ENCODE peak calls at places on chromosomes 12 and 14, in seven cellular contexts. One of them, this sample, is unnamed.

GRCh38 chr12:106712768-106713167 is 61.7 kb upstream of the RIC8B start:
- DNase-seq in NCI-H1105: no peak
- DNase-seq in nucleus accumbens: no peak
- DNase-seq in naive B cell: no peak
- DNase-seq in left lung: no peak
- DNase-seq in HAP-1: no peak
- DNase-seq in fibroblast of the conjunctiva: no peak
- DNase-seq in this sample: no peak

GRCh38 chr12:54352022-54352531 is 12.2 kb downstream of the GPR84 start:
- DNase-seq in NCI-H1105: peak
- DNase-seq in nucleus accumbens: peak
- DNase-seq in naive B cell: no peak
- DNase-seq in left lung: peak
- DNase-seq in HAP-1: peak
- DNase-seq in fibroblast of the conjunctiva: no peak
- DNase-seq in this sample: no peak

GRCh38 chr12:119916111-119916510 is 39.0 kb upstream of the CIT start:
- DNase-seq in NCI-H1105: no peak
- DNase-seq in nucleus accumbens: no peak
- DNase-seq in naive B cell: no peak
- DNase-seq in left lung: no peak
- DNase-seq in HAP-1: no peak
- DNase-seq in fibroblast of the conjunctiva: no peak
- DNase-seq in this sample: no peak

GRCh38 chr12:18320036-18320617 is 58.8 kb downstream of the PIK3C2G start:
- DNase-seq in NCI-H1105: no peak
- DNase-seq in nucleus accumbens: no peak
- DNase-seq in naive B cell: no peak
- DNase-seq in left lung: no peak
- DNase-seq in HAP-1: peak
- DNase-seq in fibroblast of the conjunctiva: peak
- DNase-seq in this sample: peak

GRCh38 chr14:99579077-99579836 is 24.8 kb downstream of the CCDC85C start:
- DNase-seq in NCI-H1105: no peak
- DNase-seq in nucleus accumbens: no peak
- DNase-seq in naive B cell: no peak
- DNase-seq in left lung: peak
- DNase-seq in HAP-1: no peak
- DNase-seq in fibroblast of the conjunctiva: no peak
- DNase-seq in this sample: no peak

GRCh38 chr14:74035556-74035955 is 16.4 kb downstream of the BBOF1 start:
- DNase-seq in NCI-H1105: no peak
- DNase-seq in nucleus accumbens: no peak
- DNase-seq in naive B cell: no peak
- DNase-seq in left lung: no peak
- DNase-seq in HAP-1: no peak
- DNase-seq in fibroblast of the conjunctiva: no peak
- DNase-seq in this sample: no peak

GRCh38 chr12:117052386-117053049 is 46.7 kb downstream of the TESC start:
- DNase-seq in NCI-H1105: peak
- DNase-seq in nucleus accumbens: no peak
- DNase-seq in naive B cell: no peak
- DNase-seq in left lung: no peak
- DNase-seq in HAP-1: peak
- DNase-seq in fibroblast of the conjunctiva: no peak
- DNase-seq in this sample: no peak

GRCh38 chr12:67394600-67394999 is 125.4 kb downstream of the CAND1 start:
- DNase-seq in NCI-H1105: peak
- DNase-seq in nucleus accumbens: no peak
- DNase-seq in naive B cell: no peak
- DNase-seq in left lung: no peak
- DNase-seq in HAP-1: no peak
- DNase-seq in fibroblast of the conjunctiva: no peak
- DNase-seq in this sample: no peak

GRCh38 chr14:67704484-67705089 is 2.9 kb downstream of the RDH12 start:
- DNase-seq in NCI-H1105: peak
- DNase-seq in nucleus accumbens: no peak
- DNase-seq in naive B cell: peak
- DNase-seq in left lung: no peak
- DNase-seq in HAP-1: peak
- DNase-seq in fibroblast of the conjunctiva: peak
- DNase-seq in this sample: peak

GRCh38 chr14:29895591-29896043 is 32.0 kb downstream of the PRKD1 start:
- DNase-seq in NCI-H1105: no peak
- DNase-seq in nucleus accumbens: no peak
- DNase-seq in naive B cell: no peak
- DNase-seq in left lung: peak
- DNase-seq in HAP-1: no peak
- DNase-seq in fibroblast of the conjunctiva: no peak
- DNase-seq in this sample: no peak

GRCh38 chr12:95218164-95218851 is 701 bp downstream of the VEZT start:
- DNase-seq in NCI-H1105: peak
- DNase-seq in nucleus accumbens: no peak
- DNase-seq in naive B cell: peak
- DNase-seq in left lung: no peak
- DNase-seq in HAP-1: no peak
- DNase-seq in fibroblast of the conjunctiva: no peak
- DNase-seq in this sample: peak

GRCh38 chr14:86423212-86423611 is 893.3 kb downstream of the FLRT2 start:
- DNase-seq in NCI-H1105: no peak
- DNase-seq in nucleus accumbens: no peak
- DNase-seq in naive B cell: no peak
- DNase-seq in left lung: no peak
- DNase-seq in HAP-1: no peak
- DNase-seq in fibroblast of the conjunctiva: no peak
- DNase-seq in this sample: no peak

GRCh38 chr12:4829793-4830162 is 79.9 kb upstream of the KCNA1 start:
- DNase-seq in NCI-H1105: peak
- DNase-seq in nucleus accumbens: no peak
- DNase-seq in naive B cell: no peak
- DNase-seq in left lung: no peak
- DNase-seq in HAP-1: no peak
- DNase-seq in fibroblast of the conjunctiva: no peak
- DNase-seq in this sample: no peak

GRCh38 chr14:64656986-64657385 is 47.2 kb upstream of the PLEKHG3 start:
- DNase-seq in NCI-H1105: no peak
- DNase-seq in nucleus accumbens: no peak
- DNase-seq in naive B cell: no peak
- DNase-seq in left lung: no peak
- DNase-seq in HAP-1: no peak
- DNase-seq in fibroblast of the conjunctiva: no peak
- DNase-seq in this sample: no peak

GRCh38 chr12:109706747-109707469 is 6.7 kb upstream of the FAM222A start:
- DNase-seq in NCI-H1105: peak
- DNase-seq in nucleus accumbens: no peak
- DNase-seq in naive B cell: no peak
- DNase-seq in left lung: no peak
- DNase-seq in HAP-1: peak
- DNase-seq in fibroblast of the conjunctiva: no peak
- DNase-seq in this sample: no peak

GRCh38 chr14:64955297-64955696 is 12.8 kb upstream of the GPX2 start:
- DNase-seq in NCI-H1105: no peak
- DNase-seq in nucleus accumbens: no peak
- DNase-seq in naive B cell: no peak
- DNase-seq in left lung: no peak
- DNase-seq in HAP-1: no peak
- DNase-seq in fibroblast of the conjunctiva: no peak
- DNase-seq in this sample: no peak

GRCh38 chr12:16269941-16270340 is 7.5 kb downstream of the SLC15A5 start:
- DNase-seq in NCI-H1105: no peak
- DNase-seq in nucleus accumbens: no peak
- DNase-seq in naive B cell: no peak
- DNase-seq in left lung: no peak
- DNase-seq in HAP-1: no peak
- DNase-seq in fibroblast of the conjunctiva: no peak
- DNase-seq in this sample: no peak

GRCh38 chr12:51265024-51265423 is 5.2 kb downstream of the SMAGP start:
- DNase-seq in NCI-H1105: no peak
- DNase-seq in nucleus accumbens: no peak
- DNase-seq in naive B cell: no peak
- DNase-seq in left lung: no peak
- DNase-seq in HAP-1: no peak
- DNase-seq in fibroblast of the conjunctiva: no peak
- DNase-seq in this sample: no peak

GRCh38 chr14:105398726-105399440 is 545 bp downstream of the TEX22 start:
- DNase-seq in NCI-H1105: peak
- DNase-seq in nucleus accumbens: no peak
- DNase-seq in naive B cell: no peak
- DNase-seq in left lung: no peak
- DNase-seq in HAP-1: peak
- DNase-seq in fibroblast of the conjunctiva: no peak
- DNase-seq in this sample: peak

GRCh38 chr12:57278465-57279453 is 27.8 kb upstream of the STAC3 start:
- DNase-seq in NCI-H1105: no peak
- DNase-seq in nucleus accumbens: no peak
- DNase-seq in naive B cell: no peak
- DNase-seq in left lung: no peak
- DNase-seq in HAP-1: no peak
- DNase-seq in fibroblast of the conjunctiva: no peak
- DNase-seq in this sample: no peak

GRCh38 chr14:68384335-68384734 is 408.5 kb downstream of the ZFP36L1 start:
- DNase-seq in NCI-H1105: no peak
- DNase-seq in nucleus accumbens: no peak
- DNase-seq in naive B cell: no peak
- DNase-seq in left lung: peak
- DNase-seq in HAP-1: no peak
- DNase-seq in fibroblast of the conjunctiva: no peak
- DNase-seq in this sample: no peak

GRCh38 chr14:33364536-33364935 is 425.9 kb downstream of the NPAS3 start:
- DNase-seq in NCI-H1105: no peak
- DNase-seq in nucleus accumbens: no peak
- DNase-seq in naive B cell: no peak
- DNase-seq in left lung: no peak
- DNase-seq in HAP-1: peak
- DNase-seq in fibroblast of the conjunctiva: no peak
- DNase-seq in this sample: no peak

GRCh38 chr14:85622106-85622505 is 92.2 kb downstream of the FLRT2 start:
- DNase-seq in NCI-H1105: no peak
- DNase-seq in nucleus accumbens: no peak
- DNase-seq in naive B cell: no peak
- DNase-seq in left lung: no peak
- DNase-seq in HAP-1: no peak
- DNase-seq in fibroblast of the conjunctiva: no peak
- DNase-seq in this sample: no peak

GRCh38 chr12:11855993-11856374 is 206.5 kb downstream of the ETV6 start:
- DNase-seq in NCI-H1105: peak
- DNase-seq in nucleus accumbens: no peak
- DNase-seq in naive B cell: no peak
- DNase-seq in left lung: no peak
- DNase-seq in HAP-1: no peak
- DNase-seq in fibroblast of the conjunctiva: no peak
- DNase-seq in this sample: no peak

GRCh38 chr14:35959835-35960234 is 133.7 kb downstream of the BRMS1L start:
- DNase-seq in NCI-H1105: no peak
- DNase-seq in nucleus accumbens: no peak
- DNase-seq in naive B cell: no peak
- DNase-seq in left lung: no peak
- DNase-seq in HAP-1: no peak
- DNase-seq in fibroblast of the conjunctiva: no peak
- DNase-seq in this sample: peak

GRCh38 chr14:21647380-21647779 is 6.3 kb upstream of the OR4E2 start:
- DNase-seq in NCI-H1105: no peak
- DNase-seq in nucleus accumbens: no peak
- DNase-seq in naive B cell: no peak
- DNase-seq in left lung: no peak
- DNase-seq in HAP-1: no peak
- DNase-seq in fibroblast of the conjunctiva: peak
- DNase-seq in this sample: no peak

GRCh38 chr14:47674546-47675238 is 713 bp downstream of the MDGA2 start:
- DNase-seq in NCI-H1105: no peak
- DNase-seq in nucleus accumbens: no peak
- DNase-seq in naive B cell: no peak
- DNase-seq in left lung: no peak
- DNase-seq in HAP-1: no peak
- DNase-seq in fibroblast of the conjunctiva: no peak
- DNase-seq in this sample: peak

GRCh38 chr12:58171914-58172313 is 230.5 kb downstream of the ATP23 start:
- DNase-seq in NCI-H1105: no peak
- DNase-seq in nucleus accumbens: no peak
- DNase-seq in naive B cell: no peak
- DNase-seq in left lung: no peak
- DNase-seq in HAP-1: no peak
- DNase-seq in fibroblast of the conjunctiva: peak
- DNase-seq in this sample: peak

GRCh38 chr12:111406474-111407370 is 999 bp downstream of the SH2B3 start:
- DNase-seq in NCI-H1105: no peak
- DNase-seq in nucleus accumbens: no peak
- DNase-seq in naive B cell: peak
- DNase-seq in left lung: peak
- DNase-seq in HAP-1: peak
- DNase-seq in fibroblast of the conjunctiva: no peak
- DNase-seq in this sample: no peak

GRCh38 chr12:13941258-13942249 is 39.8 kb downstream of the GRIN2B start:
- DNase-seq in NCI-H1105: peak
- DNase-seq in nucleus accumbens: no peak
- DNase-seq in naive B cell: no peak
- DNase-seq in left lung: no peak
- DNase-seq in HAP-1: peak
- DNase-seq in fibroblast of the conjunctiva: peak
- DNase-seq in this sample: peak

GRCh38 chr14:69692542-69693053 is 74.3 kb upstream of the SRSF5 start:
- DNase-seq in NCI-H1105: no peak
- DNase-seq in nucleus accumbens: no peak
- DNase-seq in naive B cell: no peak
- DNase-seq in left lung: no peak
- DNase-seq in HAP-1: no peak
- DNase-seq in fibroblast of the conjunctiva: no peak
- DNase-seq in this sample: no peak

GRCh38 chr12:123984903-123985302 is 11.9 kb downstream of the ZNF664 start:
- DNase-seq in NCI-H1105: no peak
- DNase-seq in nucleus accumbens: no peak
- DNase-seq in naive B cell: no peak
- DNase-seq in left lung: no peak
- DNase-seq in HAP-1: no peak
- DNase-seq in fibroblast of the conjunctiva: no peak
- DNase-seq in this sample: no peak

GRCh38 chr12:42468341-42468821 is 121.2 kb downstream of the PRICKLE1 start:
- DNase-seq in NCI-H1105: no peak
- DNase-seq in nucleus accumbens: no peak
- DNase-seq in naive B cell: no peak
- DNase-seq in left lung: no peak
- DNase-seq in HAP-1: no peak
- DNase-seq in fibroblast of the conjunctiva: no peak
- DNase-seq in this sample: no peak

GRCh38 chr14:95046711-95047681 is 110.3 kb downstream of the DICER1 start:
- DNase-seq in NCI-H1105: no peak
- DNase-seq in nucleus accumbens: no peak
- DNase-seq in naive B cell: no peak
- DNase-seq in left lung: peak
- DNase-seq in HAP-1: no peak
- DNase-seq in fibroblast of the conjunctiva: no peak
- DNase-seq in this sample: no peak

GRCh38 chr12:56266634-56267442 is at the start of gene COQ10A:
- DNase-seq in NCI-H1105: peak
- DNase-seq in nucleus accumbens: peak
- DNase-seq in naive B cell: peak
- DNase-seq in left lung: peak
- DNase-seq in HAP-1: peak
- DNase-seq in fibroblast of the conjunctiva: peak
- DNase-seq in this sample: peak

GRCh38 chr14:101859538-101859902 is 98.0 kb downstream of the PPP2R5C start:
- DNase-seq in NCI-H1105: no peak
- DNase-seq in nucleus accumbens: no peak
- DNase-seq in naive B cell: no peak
- DNase-seq in left lung: no peak
- DNase-seq in HAP-1: no peak
- DNase-seq in fibroblast of the conjunctiva: no peak
- DNase-seq in this sample: no peak

GRCh38 chr14:85437143-85437542 is 92.8 kb upstream of the FLRT2 start:
- DNase-seq in NCI-H1105: no peak
- DNase-seq in nucleus accumbens: no peak
- DNase-seq in naive B cell: no peak
- DNase-seq in left lung: no peak
- DNase-seq in HAP-1: no peak
- DNase-seq in fibroblast of the conjunctiva: no peak
- DNase-seq in this sample: no peak

GRCh38 chr14:105737504-105738246 is 211.3 kb downstream of the TMEM121 start:
- DNase-seq in NCI-H1105: no peak
- DNase-seq in nucleus accumbens: no peak
- DNase-seq in naive B cell: no peak
- DNase-seq in left lung: no peak
- DNase-seq in HAP-1: no peak
- DNase-seq in fibroblast of the conjunctiva: no peak
- DNase-seq in this sample: no peak

This sample was measured in foreskin melanocyte.